ENCODE peak calls at places on chromosomes 4 and X, in nine cellular contexts. Q is uterus, C is mucosa of descending colon, Y is OCI-LY7, R is heart right ventricle, U is GM06990, S is PC-3, A is tibial artery, Z is spleen. H is an unnamed sample.

GRCh38 chrX:104913348-104913747 is 307.1 kb downstream of the TEX13A start:
- DNase-seq in Y (peak; percentile 0), C (no peak), S (peak; percentile 49), U (no peak), A (no peak), R (no peak), Q (no peak), Z (no peak), H (no peak)

GRCh38 chr4:37615720-37616063 is 70.5 kb downstream of the RELL1 start:
- DNase-seq in Z (no peak), A (no peak), S (no peak), C (no peak), U (no peak), Q (no peak), Y (no peak), R (no peak), H (no peak)

GRCh38 chrX:20857746-20858145 is 516.5 kb upstream of the CNKSR2 start:
- DNase-seq in A (no peak), S (peak; percentile 52), Z (no peak), Q (no peak), R (no peak), Y (no peak), U (no peak), C (no peak), H (no peak)

GRCh38 chr4:89939994-89940393 is 45.3 kb downstream of the MMRN1 start:
- DNase-seq in S (no peak), R (peak; percentile 12), Y (no peak), U (no peak), A (no peak), Z (no peak), Q (no peak), C (no peak), H (no peak)

GRCh38 chr4:170697045-170697444 is 607.3 kb upstream of the AADAT start:
- DNase-seq in Y (no peak), Q (no peak), Z (no peak), C (no peak), S (no peak), A (no peak), R (no peak), U (no peak), H (no peak)

GRCh38 chrX:18721683-18722499 is 14.4 kb downstream of the PPEF1 start:
- DNase-seq in R (no peak), C (no peak), U (no peak), S (no peak), Z (no peak), Q (no peak), Y (no peak), A (no peak), H (no peak)

GRCh38 chrX:27597506-27597905 is 7.4 kb downstream of the DCAF8L2 start:
- DNase-seq in Q (no peak), Y (no peak), R (no peak), S (no peak), A (no peak), C (no peak), Z (no peak), U (no peak), H (no peak)

GRCh38 chr4:186823989-186824388 is 100.3 kb upstream of the FAT1 start:
- DNase-seq in R (no peak), Q (no peak), S (no peak), C (no peak), A (no peak), Z (no peak), U (no peak), Y (no peak), H (no peak)

GRCh38 chrX:49171752-49172279 is at the start of gene PLP2:
- DNase-seq in A (peak; percentile 82), Y (peak; percentile 67), Q (peak; percentile 57), S (peak; percentile 75), R (peak; percentile 50), U (peak; percentile 78), Z (peak; percentile 90), C (peak; percentile 85), H (peak; percentile 62)

GRCh38 chr4:85738721-85739120 is 263.8 kb downstream of the ARHGAP24 start:
- DNase-seq in S (no peak), Z (no peak), R (no peak), Y (no peak), C (no peak), Q (no peak), A (no peak), U (no peak), H (no peak)

GRCh38 chr4:126938023-126938422 is 694.7 kb upstream of the INTU start:
- DNase-seq in R (no peak), A (no peak), C (no peak), Q (no peak), S (no peak), Y (no peak), U (no peak), Z (no peak), H (no peak)

GRCh38 chr4:186347743-186348142 is 81.8 kb downstream of the F11 start:
- DNase-seq in Z (no peak), C (no peak), U (no peak), S (no peak), A (no peak), R (no peak), Q (no peak), Y (no peak), H (no peak)

GRCh38 chr4:110442309-110442708 is 33.6 kb upstream of the ENPEP start:
- DNase-seq in R (no peak), Y (no peak), Q (no peak), U (no peak), S (peak; percentile 25), A (no peak), C (no peak), Z (no peak), H (no peak)

GRCh38 chrX:19886888-19887531 is 390 bp downstream of the SH3KBP1 start:
- DNase-seq in Q (no peak), A (peak; percentile 62), Z (peak; percentile 87), C (peak; percentile 60), Y (no peak), S (peak; percentile 5), R (no peak), U (no peak), H (peak; percentile 27)

GRCh38 chrX:46979340-46979739 is 67.1 kb downstream of the JADE3 start:
- DNase-seq in C (no peak), Q (no peak), Y (no peak), U (no peak), R (no peak), Z (no peak), S (peak; percentile 71), A (no peak), H (no peak)
- H3K4me3 ChIP-seq in C (no peak overlapping the region), Q (no peak overlapping the region), Y (no peak overlapping the region), U (no peak overlapping the region), R (no peak overlapping the region), Z (no peak overlapping the region), S (peak overlapping the region; percentile 41), A (no peak overlapping the region), H (no peak overlapping the region)

DNA sequence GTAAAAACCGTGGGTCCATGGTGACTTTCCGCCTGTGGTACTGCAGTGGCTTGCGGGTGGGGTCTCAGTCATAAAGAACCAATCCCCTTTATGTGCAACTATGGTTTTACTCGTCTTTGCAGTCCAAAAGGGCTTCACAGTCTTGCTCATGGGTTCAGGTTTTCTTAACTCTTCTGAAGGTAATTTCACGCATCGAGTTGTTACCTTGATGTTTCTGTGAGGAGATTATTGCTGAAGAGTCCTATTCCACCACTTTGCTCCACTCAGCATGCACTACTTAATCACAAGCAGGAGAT is 41.5 kb downstream of the F8 start:
- DNase-seq in Y (no peak), Z (no peak), Q (no peak), C (no peak), A (no peak), S (no peak), R (no peak), U (peak; percentile 62), H (no peak)
- H3K4me3 ChIP-seq in Y (peak overlapping the region; percentile 34), Z (peak overlapping the region; percentile 28), Q (no peak overlapping the region), C (no peak overlapping the region), A (no peak overlapping the region), S (peak overlapping the region; percentile 60), R (peak overlapping the region; percentile 43), U (no peak overlapping the region), H (peak overlapping the region; percentile 53)

DNA sequence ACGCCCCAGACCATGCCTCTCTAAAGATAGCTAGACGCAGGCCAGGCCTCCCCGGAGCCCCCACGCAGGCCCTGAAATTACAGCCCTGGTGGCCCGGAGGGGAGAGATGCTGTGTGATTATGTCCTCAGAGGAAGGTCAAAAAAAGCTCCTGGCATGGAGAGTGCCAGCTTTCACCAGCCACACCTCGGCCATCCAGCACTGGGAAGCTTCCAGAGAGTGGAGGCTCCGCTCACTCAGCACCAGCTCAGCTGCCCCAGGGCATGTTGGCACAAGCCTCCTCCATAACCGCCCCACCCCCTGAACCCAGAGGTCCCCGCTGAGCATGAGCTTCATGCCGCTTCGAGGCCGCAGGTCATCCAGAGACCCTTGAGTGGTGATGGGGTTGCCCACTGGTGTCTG is 4.6 kb upstream of the BGN start:
- DNase-seq in U (no peak), Z (no peak), Q (no peak), S (peak; percentile 38), A (no peak), C (no peak), Y (no peak), R (no peak), H (no peak)
- H3K4me3 ChIP-seq in U (no peak overlapping the region), Z (no peak overlapping the region), Q (no peak overlapping the region), S (no peak overlapping the region), A (no peak overlapping the region), C (no peak overlapping the region), Y (no peak overlapping the region), R (no peak overlapping the region), H (no peak overlapping the region)

GRCh38 chr4:69764311-69764710 is 3.9 kb upstream of the SULT1B1 start:
- DNase-seq in C (no peak), S (no peak), U (no peak), A (no peak), R (no peak), Z (no peak), Q (no peak), Y (no peak), H (no peak)
- H3K4me3 ChIP-seq in C (no peak overlapping the region), S (no peak overlapping the region), U (no peak overlapping the region), A (no peak overlapping the region), R (no peak overlapping the region), Z (no peak overlapping the region), Q (no peak overlapping the region), Y (no peak overlapping the region), H (no peak overlapping the region)

DNA sequence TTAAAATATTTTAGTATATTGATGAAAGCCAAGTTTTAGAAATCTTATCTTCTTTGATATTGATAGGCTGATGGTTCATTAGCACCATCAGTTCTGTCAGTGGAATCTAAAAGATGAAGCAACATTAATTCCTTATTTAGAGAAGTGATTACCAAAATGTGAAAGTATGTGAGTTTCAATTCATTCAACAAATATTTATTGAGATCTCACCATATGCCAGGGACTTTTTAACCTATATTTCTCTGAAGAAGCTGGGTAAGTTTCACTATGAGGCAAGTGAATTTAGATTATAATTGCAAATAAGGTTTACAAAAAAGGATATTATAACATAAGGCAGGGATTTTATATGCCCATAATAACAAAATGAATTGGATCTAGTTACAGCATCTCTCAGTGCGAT is 79.3 kb downstream of the GABRB1 start:
- DNase-seq in Z (no peak), Q (no peak), S (no peak), C (no peak), U (no peak), Y (no peak), R (no peak), A (no peak), H (no peak)
- H3K4me3 ChIP-seq in Z (no peak overlapping the region), Q (no peak overlapping the region), S (no peak overlapping the region), C (no peak overlapping the region), U (no peak overlapping the region), Y (no peak overlapping the region), R (no peak overlapping the region), A (no peak overlapping the region), H (no peak overlapping the region)

GRCh38 chrX:40006025-40007017 is 91.4 kb downstream of the BCOR start:
- DNase-seq in Y (no peak), A (no peak), Z (peak; percentile 79), R (peak; percentile 74), U (no peak), C (peak; percentile 70), S (no peak), Q (peak; percentile 40), H (peak; percentile 60)
- H3K4me3 ChIP-seq in Y (no peak overlapping the region), A (peak overlapping the region; percentile 25), Z (peak overlapping the region; percentile 30), R (peak overlapping the region; percentile 39), U (no peak overlapping the region), C (no peak overlapping the region), S (no peak overlapping the region), Q (no peak overlapping the region), H (peak overlapping the region; percentile 28)

H was measured in psoas muscle.